ENCODE peak calls at places on chromosomes 11 and 22, in five cellular contexts. A is NCI-H1436; K is SW480; H is activated CD4-positive, alpha-beta T cell treated with anti-CD3 and anti-CD28 coated beads, Interleukin-2, amount 50 U/mL, for 1 hour; F is CD8-positive, alpha-beta T cell. E is an unnamed sample.

GRCh38 chr11:57668467-57668890 is 565 bp downstream of the ZDHHC5 start:
- DNase-seq in A (no peak), K (peak), H (peak), F (no peak), E (no peak)

GRCh38 chr11:123430736-123431356 is 777 bp downstream of the GRAMD1B start:
- DNase-seq in A (peak), K (no peak), H (peak), F (peak), E (no peak)

GRCh38 chr11:9362393-9362863 is 22.0 kb upstream of the IPO7 start:
- DNase-seq in A (no peak), K (no peak), H (no peak), F (no peak), E (no peak)

GRCh38 chr22:31652911-31653684 is 8.9 kb downstream of the PISD start:
- DNase-seq in A (no peak), K (no peak), H (no peak), F (no peak), E (no peak)

GRCh38 chr22:23678133-23678532 is 12.7 kb upstream of the RGL4 start:
- DNase-seq in A (no peak), K (no peak), H (no peak), F (no peak), E (no peak)

GRCh38 chr11:6925636-6926207 is 504 bp upstream of the ZNF215 start:
- DNase-seq in A (peak), K (peak), H (no peak), F (no peak), E (no peak)

GRCh38 chr11:3341298-3341697 is 37.6 kb downstream of the ZNF195 start:
- DNase-seq in A (no peak), K (peak), H (peak), F (peak), E (no peak)

GRCh38 chr22:43398910-43399309 is 12.9 kb upstream of the MPPED1 start:
- DNase-seq in A (no peak), K (no peak), H (no peak), F (no peak), E (no peak)

GRCh38 chr11:36383200-36383599 is 87.1 kb downstream of the PRR5L start:
- DNase-seq in A (no peak), K (no peak), H (no peak), F (no peak), E (no peak)

GRCh38 chr11:38014405-38014804 is 1416.4 kb upstream of the RAG2 start:
- DNase-seq in A (no peak), K (no peak), H (no peak), F (no peak), E (no peak)

E was measured in NCI-H2107.